ENCODE peak calls at places on chromosomes 11 and 22, in five cellular contexts. I, R, K, V and X are unnamed samples.

GRCh38 chr11:62573006-62573591 is 592 bp downstream of the EEF1G start:
- DNase-seq in I (no peak), R (peak; percentile 47), K (no peak), V (no peak), X (no peak)

GRCh38 chr22:27534720-27535125 is 266.8 kb downstream of the MN1 start:
- DNase-seq in I (no peak), R (no peak), K (no peak), V (no peak), X (no peak)

GRCh38 chr11:93542753-93543246 is 391 bp downstream of the SMCO4 start:
- DNase-seq in I (peak; percentile 50), R (peak; percentile 43), K (no peak), V (no peak), X (peak; percentile 39)

GRCh38 chr22:37983860-37984791 is at the start of gene SOX10:
- DNase-seq in I (no peak), R (no peak), K (no peak), V (no peak), X (peak; percentile 84)

GRCh38 chr11:118705111-118705741 is 25.8 kb upstream of the TREH start:
- DNase-seq in I (no peak), R (no peak), K (no peak), V (no peak), X (peak; percentile 41)

GRCh38 chr11:46306296-46306853 is 28.9 kb downstream of the CREB3L1 start:
- DNase-seq in I (no peak), R (no peak), K (no peak), V (no peak), X (no peak)

GRCh38 chr22:36419912-36420882 is 32.4 kb upstream of the MYH9 start:
- DNase-seq in I (no peak), R (no peak), K (no peak), V (no peak), X (no peak)

GRCh38 chr11:9664276-9665171 is 647 bp downstream of the SWAP70 start:
- DNase-seq in I (peak; percentile 52), R (peak; percentile 28), K (peak; percentile 19), V (peak; percentile 25), X (no peak)

GRCh38 chr22:23098718-23099524 is 28.6 kb downstream of the GNAZ start:
- DNase-seq in I (peak; percentile 59), R (peak; percentile 84), K (peak; percentile 58), V (no peak), X (peak; percentile 67)

GRCh38 chr11:9267680-9268079 is 2.5 kb upstream of the DENND5A start:
- DNase-seq in I (no peak), R (no peak), K (no peak), V (no peak), X (no peak)

GRCh38 chr11:78139422-78140391 is at the start of gene ALG8:
- DNase-seq in I (peak; percentile 97), R (peak; percentile 96), K (peak; percentile 88), V (peak; percentile 89), X (peak; percentile 90)

GRCh38 chr11:2094354-2095197 is 44.6 kb downstream of the IGF2 start:
- DNase-seq in I (no peak), R (no peak), K (no peak), V (no peak), X (no peak)

GRCh38 chr22:37746366-37747089 is 49.7 kb downstream of the TRIOBP start:
- DNase-seq in I (no peak), R (no peak), K (no peak), V (no peak), X (no peak)

GRCh38 chr11:78149646-78150045 is 10.2 kb upstream of the ALG8 start:
- DNase-seq in I (no peak), R (no peak), K (no peak), V (peak; percentile 67), X (no peak)

GRCh38 chr11:33455827-33456226 is 198.6 kb downstream of the HIPK3 start:
- DNase-seq in I (no peak), R (no peak), K (no peak), V (no peak), X (no peak)

GRCh38 chr11:38460901-38461300 is 1862.9 kb upstream of the RAG2 start:
- DNase-seq in I (no peak), R (no peak), K (peak; percentile 81), V (no peak), X (no peak)

GRCh38 chr11:124570160-124570559 is 363 bp downstream of the OR8A1 start:
- DNase-seq in I (no peak), R (no peak), K (no peak), V (no peak), X (peak; percentile 34)

GRCh38 chr11:122656073-122656630 is 630 bp downstream of the UBASH3B start:
- DNase-seq in I (peak; percentile 49), R (peak; percentile 56), K (peak; percentile 26), V (no peak), X (no peak)

GRCh38 chr11:19934828-19935259 is 222.2 kb downstream of the NAV2 start:
- DNase-seq in I (no peak), R (no peak), K (no peak), V (no peak), X (no peak)

GRCh38 chr11:5363712-5364111 is 12.4 kb downstream of the OR51B6 start:
- DNase-seq in I (no peak), R (no peak), K (no peak), V (no peak), X (no peak)

GRCh38 chr11:93547768-93548167 is 4.6 kb upstream of the SMCO4 start:
- DNase-seq in I (no peak), R (no peak), K (no peak), V (no peak), X (no peak)

GRCh38 chr22:28538922-28539321 is 140.7 kb downstream of the TTC28 start:
- DNase-seq in I (no peak), R (no peak), K (no peak), V (no peak), X (no peak)

GRCh38 chr22:28544431-28544868 is 135.2 kb downstream of the TTC28 start:
- DNase-seq in I (no peak), R (no peak), K (no peak), V (no peak), X (no peak)

GRCh38 chr22:28547132-28547842 is 132.4 kb downstream of the TTC28 start:
- DNase-seq in I (no peak), R (no peak), K (no peak), V (no peak), X (no peak)

GRCh38 chr22:28541137-28541536 is 138.5 kb downstream of the TTC28 start:
- DNase-seq in I (no peak), R (no peak), K (no peak), V (no peak), X (no peak)

GRCh38 chr22:28542980-28543621 is 136.5 kb downstream of the TTC28 start:
- DNase-seq in I (no peak), R (no peak), K (no peak), V (no peak), X (no peak)
- H3K27ac ChIP-seq in I (no peak overlapping the region), R (no peak overlapping the region), K (no peak overlapping the region), V (no peak overlapping the region), X (no peak overlapping the region)

DNA sequence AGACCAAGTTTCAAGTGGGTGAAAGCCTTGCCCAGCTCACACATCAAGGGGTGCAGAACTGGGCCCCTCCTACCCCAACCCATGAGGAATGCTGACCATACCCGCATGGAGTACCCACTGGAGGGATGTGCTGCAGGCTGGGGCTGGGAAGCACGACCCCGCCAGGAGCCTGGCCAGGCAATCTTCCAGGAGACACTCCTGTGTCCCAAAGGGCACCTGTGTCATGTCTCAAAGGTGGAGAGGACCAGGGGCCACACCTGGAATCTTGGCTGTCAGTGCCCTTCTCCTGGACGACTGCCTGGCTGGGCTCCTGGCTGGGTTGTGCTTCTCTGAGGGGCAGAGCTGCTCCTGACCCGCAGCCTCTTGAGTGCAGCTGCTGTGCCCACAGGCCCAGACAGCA is 6.7 kb downstream of the ARAP1 start:
- DNase-seq in I (no peak), R (no peak), K (no peak), V (no peak), X (no peak)
- H3K27ac ChIP-seq in I (no peak overlapping the region), R (no peak overlapping the region), K (no peak overlapping the region), V (no peak overlapping the region), X (no peak overlapping the region)

DNA sequence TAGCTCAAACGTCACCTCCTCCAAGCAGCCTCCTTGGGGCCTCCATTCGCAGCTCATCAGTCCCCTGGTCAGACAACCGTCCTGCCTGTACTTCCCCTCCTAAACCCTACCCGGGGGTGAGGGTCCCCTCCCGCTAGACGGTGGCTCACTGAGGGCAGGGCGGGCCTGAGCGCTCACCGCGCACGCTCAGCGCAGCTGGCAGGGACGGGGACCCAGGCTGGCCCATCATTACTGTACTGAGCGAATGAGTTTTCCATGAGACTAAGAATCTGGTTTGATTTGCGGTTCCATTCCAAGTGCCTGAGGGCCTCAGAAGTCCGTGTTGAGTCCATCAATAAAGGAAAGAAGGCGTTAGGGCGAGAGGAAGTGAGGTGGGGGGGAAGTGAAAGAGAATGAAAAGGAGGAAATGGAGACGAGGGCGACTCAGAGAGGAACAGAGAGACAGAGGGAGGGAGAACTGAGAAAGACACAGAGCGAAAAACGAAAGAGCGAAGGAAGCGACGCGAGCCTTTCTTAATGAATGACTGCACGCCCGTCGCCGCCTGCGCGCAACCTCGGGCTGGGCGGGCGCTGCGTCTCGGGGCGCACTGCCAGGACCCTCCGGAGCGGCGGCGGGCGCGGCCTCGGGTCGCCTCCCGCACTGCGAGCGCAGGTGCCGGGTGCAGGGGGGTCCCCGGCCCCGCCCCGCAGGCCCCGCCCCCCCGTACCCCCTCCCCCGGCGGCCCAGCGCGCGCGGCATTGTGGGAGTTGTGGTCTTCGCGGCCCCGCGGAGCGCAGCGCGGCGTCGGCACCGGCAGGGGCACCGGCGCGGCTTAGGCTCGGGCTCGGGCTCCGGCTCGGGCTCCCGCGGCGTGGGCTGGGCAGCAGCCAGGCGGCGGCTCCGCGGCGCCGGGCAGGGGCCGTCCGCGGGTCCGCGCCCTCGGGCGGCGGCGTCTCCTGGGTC is at the start of gene ASPHD2:
- DNase-seq in I (peak; percentile 54), R (peak; percentile 67), K (peak; percentile 48), V (no peak), X (peak; percentile 47)
- H3K27ac ChIP-seq in I (peak within 1 kb of the TSS; percentile 60), R (peak within 1 kb of the TSS; percentile 24), K (peak within 1 kb of the TSS; percentile 54), V (peak within 1 kb of the TSS; percentile 48), X (peak within 1 kb of the TSS; percentile 89)

DNA sequence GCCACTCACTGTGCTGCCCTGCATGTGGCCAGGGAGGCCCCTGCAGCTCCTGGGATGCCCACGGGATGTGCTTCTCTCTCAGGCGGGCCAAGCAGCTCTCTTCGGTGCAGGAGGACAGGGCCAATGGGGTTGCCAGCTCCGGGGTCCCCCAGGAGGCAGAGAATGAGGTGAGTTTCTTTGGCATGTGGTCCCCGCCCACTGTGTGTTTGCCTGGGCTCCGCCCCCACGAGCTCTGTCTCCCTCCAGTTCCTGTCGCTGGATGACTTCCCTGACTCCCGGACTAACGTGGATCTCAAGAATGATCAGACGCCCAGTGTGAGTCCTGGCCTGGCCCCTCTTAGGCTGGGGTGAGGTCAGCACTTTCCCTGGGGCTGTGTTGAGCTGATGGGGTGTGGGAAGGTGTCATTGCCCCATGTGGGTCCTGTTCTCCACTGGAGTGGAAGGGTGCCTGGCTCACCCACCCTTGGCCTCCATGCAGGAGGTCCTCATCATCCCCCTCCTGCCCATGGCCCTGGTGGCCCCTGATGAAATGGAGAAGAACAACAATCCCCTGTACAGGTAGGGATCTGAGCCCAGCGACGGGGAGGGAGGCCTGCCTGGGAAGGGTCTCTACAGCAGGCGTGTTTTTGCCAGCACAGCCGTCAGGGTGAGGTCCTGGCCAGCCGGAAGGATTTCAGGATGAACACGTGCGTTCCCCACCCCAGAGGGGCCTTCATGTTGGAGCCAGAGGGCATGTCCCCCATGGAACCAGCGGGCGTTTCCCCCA is 7.7 kb downstream of the SCO2 start:
- DNase-seq in I (no peak), R (no peak), K (no peak), V (no peak), X (no peak)
- H3K27ac ChIP-seq in I (no peak overlapping the region), R (no peak overlapping the region), K (no peak overlapping the region), V (no peak overlapping the region), X (no peak overlapping the region)